ENCODE peak calls at places on chromosomes 13 and 19, in six cellular contexts. C is cardiac muscle cell, Y is foreskin fibroblast, Q is A673, L is HFF-Myc, S is breast epithelium. O is an unnamed sample.

GRCh38 chr13:74132152-74132767 is 1.9 kb downstream of the KLF12 start:
- DNase-seq in S (no peak), Y (no peak), Q (no peak), L (no peak), C (peak; percentile 20), O (peak; percentile 62)

GRCh38 chr19:16628984-16629691 is 1.1 kb upstream of the MED26 start:
- DNase-seq in L (peak; percentile 93), Y (peak; percentile 69), C (peak; percentile 70), Q (peak; percentile 57), S (no peak), O (peak; percentile 9)

GRCh38 chr13:49652691-49653305 is 24.5 kb downstream of the ARL11 start:
- DNase-seq in Y (peak; percentile 27), S (no peak), C (peak; percentile 39), Q (peak; percentile 58), L (no peak), O (peak; percentile 59)

GRCh38 chr13:29749401-29750177 is 100.8 kb downstream of the UBL3 start:
- DNase-seq in L (no peak), S (no peak), Q (no peak), Y (peak; percentile 3), C (no peak), O (peak; percentile 20)

GRCh38 chr13:24100152-24100551 is 60.4 kb upstream of the SPATA13 start:
- DNase-seq in S (no peak), C (no peak), Y (no peak), Q (no peak), L (no peak), O (no peak)

GRCh38 chr13:110950356-110950755 is 35.5 kb upstream of the ANKRD10 start:
- DNase-seq in Q (no peak), L (no peak), C (no peak), Y (no peak), S (no peak), O (no peak)

GRCh38 chr19:43560687-43561086 is 14.6 kb downstream of the XRCC1 start:
- DNase-seq in S (no peak), L (no peak), Y (no peak), Q (no peak), C (no peak), O (peak; percentile 10)

GRCh38 chr19:30446844-30447243 is 74.7 kb downstream of the ZNF536 start:
- DNase-seq in Q (no peak), S (no peak), Y (no peak), C (no peak), L (no peak), O (no peak)

GRCh38 chr19:23436318-23436717 is 41.0 kb upstream of the ZNF91 start:
- DNase-seq in Y (no peak), L (no peak), Q (no peak), C (no peak), S (no peak), O (no peak)

GRCh38 chr19:44753932-44754742 is 5.6 kb downstream of the BCL3 start:
- DNase-seq in C (peak; percentile 96), S (peak; percentile 93), Q (peak; percentile 50), Y (peak; percentile 72), L (no peak), O (peak; percentile 98)

GRCh38 chr19:5913739-5914357 is at the start of gene CAPS:
- DNase-seq in Q (no peak), S (peak; percentile 63), L (no peak), Y (peak; percentile 63), C (peak; percentile 72), O (peak; percentile 79)
- TF ChIP-seq CTCF in Q (no peak), S (no peak), L (no peak), Y (no peak), C (no peak), O (no peak)

GRCh38 chr19:18894254-18895037 is 1.5 kb downstream of the CERS1 start:
- DNase-seq in L (no peak), Q (peak; percentile 80), C (peak; percentile 67), Y (no peak), S (no peak), O (no peak)

GRCh38 chr19:18895828-18896341 is at the start of gene CERS1:
- DNase-seq in C (no peak), Y (no peak), L (no peak), Q (peak; percentile 57), S (no peak), O (no peak)

GRCh38 chr19:18896421-18896841 is 473 bp upstream of the CERS1 start:
- DNase-seq in C (no peak), L (no peak), Q (peak; percentile 54), Y (no peak), S (no peak), O (no peak)

GRCh38 chr19:18893573-18894253 is 2.2 kb downstream of the CERS1 start:
- DNase-seq in S (no peak), C (no peak), L (no peak), Q (no peak), Y (no peak), O (no peak)

DNA sequence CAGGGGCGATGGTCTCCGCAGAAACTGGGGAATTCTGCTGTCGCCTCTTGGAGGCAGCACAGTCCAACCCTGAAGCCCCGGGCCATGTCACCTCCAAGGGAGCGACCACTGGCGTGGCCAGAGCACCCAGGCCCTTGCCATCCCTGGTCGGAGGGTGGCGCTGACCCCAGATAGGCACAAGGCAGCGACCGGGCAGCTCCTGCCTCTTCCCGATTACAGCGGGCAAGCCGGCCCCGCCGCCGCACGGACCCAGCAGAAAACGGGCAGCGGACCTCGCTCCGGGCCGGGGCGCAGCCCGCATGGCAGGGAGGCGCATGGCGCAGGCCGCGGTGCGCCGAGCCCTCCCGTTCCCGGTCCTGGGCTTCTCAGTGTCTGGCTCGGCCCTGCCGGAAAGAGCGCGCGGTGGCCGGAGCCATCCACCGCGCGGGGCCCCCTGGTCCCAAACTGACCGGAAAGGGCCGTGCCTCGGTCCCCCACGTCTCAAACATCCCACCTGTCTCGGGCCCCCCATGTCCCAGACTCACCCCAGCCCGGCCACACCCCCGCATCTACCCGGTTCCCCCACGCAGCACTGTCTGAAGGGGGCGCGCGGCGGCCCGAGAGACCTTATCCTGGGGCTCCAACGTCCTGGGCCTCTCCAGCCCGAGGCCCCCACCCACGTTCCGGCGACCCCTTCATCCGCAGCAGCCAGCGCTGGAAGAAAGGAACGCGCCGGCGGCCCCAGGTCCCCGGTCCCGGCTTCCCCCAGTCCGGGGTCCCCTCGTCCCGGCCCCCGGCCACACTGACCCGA is 725 bp downstream of the CERS1 start:
- DNase-seq in Y (peak; percentile 23), Q (no peak), L (no peak), C (peak; percentile 24), S (no peak), O (peak; percentile 44)
- TF ChIP-seq CTCF in Y (peak; percentile 26), Q (peak; percentile 28), L (peak; percentile 35), C (peak; percentile 35), S (no peak), O (no peak)

GRCh38 chr13:52846567-52847321 is 1.7 kb downstream of the PCDH8 start:
- DNase-seq in S (no peak), Y (peak; percentile 4), L (no peak), Q (peak; percentile 74), C (peak; percentile 51), O (no peak)
- TF ChIP-seq CTCF in S (no peak), Y (peak; percentile 2), L (peak; percentile 18), Q (peak; percentile 66), C (peak; percentile 52), O (no peak)

DNA sequence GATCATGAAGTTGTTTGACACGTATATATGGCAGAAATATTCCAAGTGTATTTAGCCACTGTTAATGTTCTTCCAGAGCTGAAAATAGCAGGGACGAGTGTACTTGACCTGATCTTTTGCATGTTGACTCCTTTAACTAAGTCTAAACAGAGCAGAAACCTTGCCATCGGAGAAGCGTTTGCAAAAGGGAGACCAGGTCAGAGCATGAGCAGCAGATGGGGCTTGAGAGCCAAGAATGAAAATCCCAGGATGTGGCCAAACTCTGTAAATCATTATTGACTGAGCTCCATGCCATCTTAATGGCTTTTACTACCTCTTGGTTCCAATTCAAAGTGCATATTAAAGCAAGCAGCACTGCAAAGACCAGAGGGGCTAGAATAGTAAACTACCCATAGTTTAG is 55.5 kb downstream of the FAM216B start:
- DNase-seq in S (no peak), Y (peak; percentile 74), L (peak; percentile 59), C (peak; percentile 81), Q (peak; percentile 4), O (peak; percentile 12)
- TF ChIP-seq CTCF in S (no peak), Y (peak; percentile 34), L (peak; percentile 43), C (peak; percentile 57), Q (no peak), O (no peak)

GRCh38 chr19:13154911-13155471 is 4.8 kb downstream of the IER2 start:
- DNase-seq in S (peak; percentile 96), Q (peak; percentile 68), Y (no peak), C (peak; percentile 79), L (no peak), O (peak; percentile 69)
- TF ChIP-seq CTCF in S (no peak), Q (peak; percentile 33), Y (peak; percentile 8), C (peak; percentile 38), L (peak; percentile 16), O (no peak)